ENCODE peak calls at places on chromosome 1, in seven cellular contexts. O is HCT116; W is ovary; H is tibial artery; T is naive thymus-derived CD4-positive, alpha-beta T cell; I is CD8-positive, alpha-beta memory T cell; K is uterus. Z is an unnamed sample. For H3K36me3, the result is how much of the 10 kb centered on the place peaks cover.

GRCh38 chr1:57910782-57911181 is 486.9 kb upstream of the DAB1 start:
- DNase-seq in O (no peak), W (no peak), H (no peak), T (no peak), I (no peak), K (no peak), Z (no peak)

GRCh38 chr1:62144238-62144831 is 50.3 kb upstream of the L1TD1 start:
- DNase-seq in O (peak), W (no peak), H (peak), T (no peak), I (peak), K (no peak), Z (peak)

GRCh38 chr1:180842052-180842451 is 70.6 kb upstream of the KIAA1614 start:
- DNase-seq in O (no peak), W (no peak), H (no peak), T (no peak), I (no peak), K (no peak), Z (no peak)

GRCh38 chr1:100794719-100795645 is 75.4 kb downstream of the VCAM1 start:
- DNase-seq in O (no peak), W (no peak), H (no peak), T (no peak), I (no peak), K (no peak), Z (no peak)

GRCh38 chr1:78101514-78101913 is 55.7 kb downstream of the GIPC2 start:
- DNase-seq in O (peak), W (no peak), H (peak), T (no peak), I (no peak), K (no peak), Z (no peak)

GRCh38 chr1:153532161-153532560 is 3.6 kb downstream of the S100A6 start:
- DNase-seq in O (no peak), W (no peak), H (no peak), T (no peak), I (peak), K (no peak), Z (no peak)

GRCh38 chr1:162983671-162984425 is 85.3 kb upstream of the RGS4 start:
- DNase-seq in O (no peak), W (no peak), H (no peak), T (no peak), I (no peak), K (no peak), Z (no peak)

GRCh38 chr1:184021666-184022198 is 15.8 kb downstream of the COLGALT2 start:
- DNase-seq in O (no peak), W (no peak), H (no peak), T (no peak), I (no peak), K (no peak), Z (no peak)

GRCh38 chr1:156663178-156663577 is 14.0 kb downstream of the NES start:
- DNase-seq in O (no peak), W (no peak), H (peak), T (no peak), I (no peak), K (peak), Z (peak)

GRCh38 chr1:209989525-209989924 is 51.5 kb downstream of the SYT14 start:
- DNase-seq in O (no peak), W (no peak), H (no peak), T (no peak), I (no peak), K (no peak), Z (no peak)

GRCh38 chr1:48294656-48295055 is 72.1 kb downstream of the SLC5A9 start:
- DNase-seq in O (no peak), W (no peak), H (no peak), T (no peak), I (no peak), K (no peak), Z (no peak)

GRCh38 chr1:40711465-40712404 is 20.2 kb downstream of the NFYC start:
- DNase-seq in O (no peak), W (no peak), H (no peak), T (no peak), I (no peak), K (no peak), Z (no peak)

GRCh38 chr1:230317823-230318819 is 108.0 kb downstream of the PGBD5 start:
- DNase-seq in O (no peak), W (no peak), H (no peak), T (no peak), I (no peak), K (no peak), Z (no peak)

GRCh38 chr1:1047407-1047806 is 26.7 kb downstream of the RNF223 start:
- DNase-seq in O (no peak), W (no peak), H (no peak), T (no peak), I (no peak), K (no peak), Z (no peak)
- H3K36me3 ChIP-seq in O (under half), W (under half), H (under half), T (under half), I (under half), K (under half), Z (under half)

GRCh38 chr1:12620142-12620865 is 2.3 kb upstream of the DHRS3 start:
- DNase-seq in O (no peak), W (no peak), H (no peak), T (no peak), I (peak), K (no peak), Z (no peak)
- H3K27ac ChIP-seq in O (no peak), W (no peak), H (peak), T (peak), I (no peak), K (peak), Z (peak)

GRCh38 chr1:29172415-29172814 is 9.3 kb downstream of the SRSF4 start:
- DNase-seq in O (no peak), W (no peak), H (no peak), T (no peak), I (no peak), K (no peak), Z (no peak)

GRCh38 chr1:29177022-29177705 is 4.5 kb downstream of the SRSF4 start:
- DNase-seq in O (no peak), W (no peak), H (no peak), T (no peak), I (no peak), K (no peak), Z (no peak)

GRCh38 chr1:29180497-29181412 is 945 bp downstream of the SRSF4 start:
- DNase-seq in O (no peak), W (no peak), H (no peak), T (no peak), I (no peak), K (no peak), Z (peak)

GRCh38 chr1:29179641-29180184 is 2.0 kb downstream of the SRSF4 start:
- DNase-seq in O (no peak), W (no peak), H (no peak), T (no peak), I (no peak), K (no peak), Z (no peak)

GRCh38 chr1:29176567-29176966 is 5.1 kb downstream of the SRSF4 start:
- DNase-seq in O (no peak), W (no peak), H (no peak), T (no peak), I (no peak), K (no peak), Z (no peak)
- H3K36me3 ChIP-seq in O (under half), W (under half), H (under half), T (under half), I (under half), K (under half), Z (under half)

GRCh38 chr1:98662354-98662665 is 789 bp downstream of the SNX7 start:
- DNase-seq in O (no peak), W (no peak), H (no peak), T (no peak), I (no peak), K (no peak), Z (no peak)
- H3K27ac ChIP-seq in O (peak), W (peak), H (peak), T (no peak), I (no peak), K (peak), Z (peak)

Z was measured in right atrium auricular region.